ENCODE peak calls at places on chromosome 15, in eight cellular contexts. U is bronchial epithelial cell, B is right lobe of liver, J is dorsolateral prefrontal cortex, C is heart left ventricle, S is spleen, P is A549, I is foreskin fibroblast. F is an unnamed sample.

GRCh38 chr15:80643296-80643965 is 51.7 kb upstream of the ABHD17C start:
- DNase-seq in P (no peak), C (no peak), S (no peak), I (peak), B (no peak), U (peak), J (no peak), F (no peak)

GRCh38 chr15:67241132-67241855 is 13.2 kb downstream of the AAGAB start:
- DNase-seq in S (no peak), P (no peak), B (no peak), J (no peak), I (no peak), U (no peak), C (no peak), F (no peak)

GRCh38 chr15:69456208-69457166 is 3.9 kb downstream of the RPLP1 start:
- DNase-seq in J (no peak), U (no peak), C (no peak), P (no peak), B (no peak), I (no peak), S (no peak), F (no peak)

GRCh38 chr15:65323071-65323511 is 18.6 kb downstream of the RNU5B-1 start:
- DNase-seq in J (no peak), U (no peak), I (no peak), C (peak), B (no peak), P (no peak), S (no peak), F (no peak)

GRCh38 chr15:45146405-45146804 is 16.6 kb downstream of the DUOX1 start:
- DNase-seq in B (no peak), J (no peak), S (no peak), C (no peak), I (no peak), P (no peak), U (peak), F (no peak)

GRCh38 chr15:85562824-85563223 is 182.4 kb downstream of the AKAP13 start:
- DNase-seq in B (no peak), U (no peak), I (no peak), P (no peak), S (no peak), C (no peak), J (no peak), F (no peak)

GRCh38 chr15:51864408-51865056 is 35.1 kb downstream of the TMOD3 start:
- DNase-seq in S (no peak), B (no peak), I (no peak), U (peak), J (no peak), C (no peak), P (no peak), F (no peak)

GRCh38 chr15:73781038-73781925 is 28.1 kb upstream of the INSYN1 start:
- DNase-seq in S (no peak), I (peak), P (peak), J (no peak), U (peak), B (no peak), C (no peak), F (no peak)

GRCh38 chr15:70830615-70831014 is 23.3 kb downstream of the LARP6 start:
- DNase-seq in B (no peak), S (no peak), I (no peak), C (no peak), U (no peak), P (no peak), J (no peak), F (no peak)

DNA sequence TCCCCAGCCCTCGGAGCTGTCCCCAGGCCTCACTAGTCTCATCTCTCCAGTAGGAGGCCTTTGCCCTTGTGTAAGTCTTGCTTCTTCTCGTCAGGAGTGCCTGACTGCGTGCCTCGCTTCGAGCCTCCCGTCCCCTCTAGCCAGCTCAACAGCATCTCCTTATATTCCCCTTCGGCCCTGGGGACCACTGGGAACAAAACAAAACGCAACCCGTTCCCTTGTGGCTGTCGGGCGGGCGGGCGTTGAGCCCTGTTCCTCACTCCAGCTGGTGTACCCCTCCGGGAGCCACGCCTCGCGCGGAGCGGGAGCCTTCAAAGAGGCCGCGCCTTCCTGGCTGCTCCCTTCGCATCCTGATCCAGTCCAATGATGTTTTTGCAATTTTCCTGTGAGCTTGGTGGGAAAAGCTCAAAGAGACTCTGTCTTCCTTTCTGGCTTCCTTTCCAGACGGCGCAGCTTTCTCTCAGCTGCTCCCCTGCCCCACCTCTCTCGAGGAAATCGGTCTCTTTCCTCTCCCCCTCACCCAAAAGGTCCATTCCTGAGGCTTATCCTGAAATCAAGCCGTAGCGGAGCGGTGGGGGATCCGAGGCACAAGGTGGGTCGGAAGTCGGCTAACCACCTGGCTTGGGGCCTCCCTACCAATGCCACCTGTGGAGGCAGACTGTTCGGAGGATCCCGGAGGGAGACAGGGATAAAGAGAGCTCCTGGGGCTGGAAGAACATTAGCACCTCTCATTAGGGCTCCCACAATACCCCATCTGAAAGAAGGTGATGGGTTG is 33.4 kb upstream of the SRP14 start:
- DNase-seq in C (peak), I (no peak), S (peak), B (no peak), P (no peak), U (no peak), J (no peak), F (no peak)
- H3K4me3 ChIP-seq in C (no peak), I (no peak), S (no peak), B (no peak), P (no peak), U (no peak), J (no peak), F (no peak)

DNA sequence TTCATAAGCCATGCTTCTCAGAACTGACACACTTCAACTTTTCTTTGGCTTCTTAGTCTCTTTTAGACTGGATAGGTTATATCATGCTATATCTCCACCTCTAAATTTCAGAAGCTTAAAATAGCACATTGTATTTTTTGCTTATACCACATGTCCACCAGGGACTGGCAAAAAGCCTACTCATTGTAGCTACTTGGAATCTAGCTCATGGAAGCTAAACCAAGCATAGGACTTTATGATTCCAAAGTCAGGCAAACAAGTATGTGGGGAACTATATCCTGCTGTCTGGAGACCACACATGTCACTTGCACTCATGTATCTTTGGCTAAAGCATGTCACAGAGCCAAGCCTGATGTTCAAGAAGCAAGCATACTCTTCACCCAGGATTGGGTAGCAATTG is 245.0 kb upstream of the RASGRP1 start:
- DNase-seq in P (no peak), B (no peak), C (no peak), J (no peak), I (no peak), S (no peak), U (no peak), F (no peak)
- TF ChIP-seq CTCF in P (no peak), B (no peak), C (no peak), J (no peak), I (no peak), S (no peak), U (no peak), F (no peak)

GRCh38 chr15:48580736-48581135 is 64.8 kb downstream of the FBN1 start:
- DNase-seq in P (no peak), S (no peak), J (no peak), C (no peak), B (no peak), U (no peak), I (no peak), F (no peak)
- H3K4me3 ChIP-seq in P (no peak), S (no peak), J (no peak), C (no peak), B (no peak), U (no peak), I (no peak), F (peak)

GRCh38 chr15:90893175-90894090 is 9.1 kb downstream of the FES start:
- DNase-seq in S (peak), J (no peak), U (no peak), I (no peak), P (peak), C (no peak), B (peak), F (no peak)

GRCh38 chr15:90892023-90892422 is 7.7 kb downstream of the FES start:
- DNase-seq in C (no peak), P (no peak), U (no peak), S (no peak), I (no peak), J (no peak), B (peak), F (no peak)

GRCh38 chr15:90891346-90891949 is 7.1 kb downstream of the FES start:
- DNase-seq in B (peak), C (no peak), S (no peak), P (no peak), J (no peak), U (no peak), I (no peak), F (no peak)

GRCh38 chr15:90892498-90893174 is 8.3 kb downstream of the FES start:
- DNase-seq in C (no peak), B (peak), I (no peak), U (no peak), S (peak), P (no peak), J (no peak), F (no peak)

DNA sequence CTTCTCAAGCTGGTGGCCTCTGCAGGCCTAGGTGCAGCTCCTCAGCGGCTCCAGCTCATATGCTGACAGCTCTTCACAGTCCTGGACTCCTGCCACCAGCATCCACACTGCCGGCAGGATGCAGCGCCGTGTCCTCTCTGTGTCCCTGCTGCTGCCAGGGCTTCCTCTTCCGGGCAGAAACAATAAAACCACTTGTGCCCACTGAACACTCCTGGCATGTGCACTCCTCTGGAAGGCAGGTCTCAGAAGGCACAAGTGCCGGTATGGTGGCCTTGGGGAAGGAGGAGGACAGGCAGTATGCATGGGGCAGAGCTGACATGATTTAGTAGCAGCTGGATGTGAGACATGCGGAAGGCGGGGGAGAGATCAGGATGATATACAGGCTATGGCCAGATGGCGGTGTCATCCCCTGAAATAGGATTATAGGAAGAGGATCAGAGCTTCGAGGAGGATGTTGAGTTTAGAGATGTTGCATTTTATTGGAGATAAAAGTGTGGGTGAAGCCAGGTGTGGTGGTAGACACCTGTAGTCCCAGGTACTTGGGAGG is 7.5 kb upstream of the MAN2A2 start:
- DNase-seq in P (peak), C (no peak), I (peak), J (peak), S (peak), B (peak), U (no peak), F (no peak)
- TF ChIP-seq CTCF in P (no peak), C (no peak), I (no peak), J (peak), S (no peak), B (no peak), U (no peak), F (no peak)

GRCh38 chr15:23686466-23687142 is 501 bp downstream of the NDN start:
- DNase-seq in I (no peak), C (peak), J (no peak), P (no peak), U (no peak), S (no peak), B (no peak), F (no peak)
- H3K4me3 ChIP-seq in I (peak), C (peak), J (peak), P (no peak), U (peak), S (peak), B (peak), F (peak)

GRCh38 chr15:91660174-91660649 is 193.3 kb upstream of the SLCO3A1 start:
- DNase-seq in S (no peak), I (no peak), J (no peak), U (no peak), B (no peak), P (peak), C (no peak), F (no peak)
- TF ChIP-seq CTCF in S (no peak), I (no peak), J (no peak), U (no peak), B (no peak), P (no peak), C (no peak), F (no peak)

F was measured in coronary artery.